ENCODE peak calls at places on chromosomes 7 and 10, in seven cellular contexts. One of them, this sample, is unnamed.

GRCh38 chr7:22267989-22268615 is 88.9 kb downstream of the RAPGEF5 start:
- DNase-seq in right cardiac atrium: no peak
- DNase-seq in stimulated activated naive CD8-positive, alpha-beta T cell treated with anti-CD3 and anti-CD28 coated beads, Interleukin-15, Interleukin-2, amounts not matched to agents 100 U/mL and 50 U/mL, for 24 hours: no peak
- DNase-seq in neural crest cell: no peak
- DNase-seq in pons: peak
- DNase-seq in T-cell: no peak
- DNase-seq in nucleus accumbens: no peak
- DNase-seq in this sample: no peak

GRCh38 chr7:127873151-127873550 is 158.1 kb downstream of the LRRC4 start:
- DNase-seq in right cardiac atrium: no peak
- DNase-seq in stimulated activated naive CD8-positive, alpha-beta T cell treated with anti-CD3 and anti-CD28 coated beads, Interleukin-15, Interleukin-2, amounts not matched to agents 100 U/mL and 50 U/mL, for 24 hours: no peak
- DNase-seq in neural crest cell: no peak
- DNase-seq in pons: no peak
- DNase-seq in T-cell: no peak
- DNase-seq in nucleus accumbens: no peak
- DNase-seq in this sample: no peak

GRCh38 chr7:23654508-23654907 is 25.5 kb upstream of the FAM221A start:
- DNase-seq in right cardiac atrium: no peak
- DNase-seq in stimulated activated naive CD8-positive, alpha-beta T cell treated with anti-CD3 and anti-CD28 coated beads, Interleukin-15, Interleukin-2, amounts not matched to agents 100 U/mL and 50 U/mL, for 24 hours: no peak
- DNase-seq in neural crest cell: no peak
- DNase-seq in pons: peak
- DNase-seq in T-cell: no peak
- DNase-seq in nucleus accumbens: no peak
- DNase-seq in this sample: no peak

GRCh38 chr7:79610301-79610700 is 156.8 kb upstream of the MAGI2 start:
- DNase-seq in right cardiac atrium: no peak
- DNase-seq in stimulated activated naive CD8-positive, alpha-beta T cell treated with anti-CD3 and anti-CD28 coated beads, Interleukin-15, Interleukin-2, amounts not matched to agents 100 U/mL and 50 U/mL, for 24 hours: no peak
- DNase-seq in neural crest cell: no peak
- DNase-seq in pons: no peak
- DNase-seq in T-cell: no peak
- DNase-seq in nucleus accumbens: no peak
- DNase-seq in this sample: no peak

GRCh38 chr10:122500194-122500593 is 38.8 kb downstream of the HTRA1 start:
- DNase-seq in right cardiac atrium: no peak
- DNase-seq in stimulated activated naive CD8-positive, alpha-beta T cell treated with anti-CD3 and anti-CD28 coated beads, Interleukin-15, Interleukin-2, amounts not matched to agents 100 U/mL and 50 U/mL, for 24 hours: no peak
- DNase-seq in neural crest cell: no peak
- DNase-seq in pons: peak
- DNase-seq in T-cell: no peak
- DNase-seq in nucleus accumbens: no peak
- DNase-seq in this sample: no peak

GRCh38 chr10:91552706-91553105 is 80.2 kb downstream of the PPP1R3C start:
- DNase-seq in right cardiac atrium: peak
- DNase-seq in stimulated activated naive CD8-positive, alpha-beta T cell treated with anti-CD3 and anti-CD28 coated beads, Interleukin-15, Interleukin-2, amounts not matched to agents 100 U/mL and 50 U/mL, for 24 hours: peak
- DNase-seq in neural crest cell: no peak
- DNase-seq in pons: no peak
- DNase-seq in T-cell: no peak
- DNase-seq in nucleus accumbens: no peak
- DNase-seq in this sample: no peak

GRCh38 chr10:178208-178607 is 43.0 kb downstream of the ZMYND11 start:
- DNase-seq in right cardiac atrium: no peak
- DNase-seq in stimulated activated naive CD8-positive, alpha-beta T cell treated with anti-CD3 and anti-CD28 coated beads, Interleukin-15, Interleukin-2, amounts not matched to agents 100 U/mL and 50 U/mL, for 24 hours: no peak
- DNase-seq in neural crest cell: no peak
- DNase-seq in pons: peak
- DNase-seq in T-cell: no peak
- DNase-seq in nucleus accumbens: no peak
- DNase-seq in this sample: no peak

GRCh38 chr10:99917963-99918825 is 91.6 kb downstream of the DNMBP start:
- DNase-seq in right cardiac atrium: peak
- DNase-seq in stimulated activated naive CD8-positive, alpha-beta T cell treated with anti-CD3 and anti-CD28 coated beads, Interleukin-15, Interleukin-2, amounts not matched to agents 100 U/mL and 50 U/mL, for 24 hours: no peak
- DNase-seq in neural crest cell: peak
- DNase-seq in pons: no peak
- DNase-seq in T-cell: no peak
- DNase-seq in nucleus accumbens: no peak
- DNase-seq in this sample: no peak

This sample was measured in activated naive CD8-positive, alpha-beta T cell treated with anti-CD3 and anti-CD28 coated beads, Interleukin-2, amount 10 ng/mL, durations not matched to agents 7 days and 5 days.